ENCODE peak calls at places on chromosome 4, in seven cellular contexts. N is SIG-M5; X is heart right ventricle; Z is activated T-cell treated with anti-CD3 and anti-CD28 coated beads, Interleukin-2, amount 50 U/mL, for 72 hours; S is OCI-LY7; O is stimulated activated CD8-positive, alpha-beta memory T cell treated with anti-CD3 and anti-CD28 coated beads, Interleukin-2, amount 100 ng/mL, for 1 hour; U is astrocyte. E is an unnamed sample.

GRCh38 chr4:1683371-1683902 is 676 bp downstream of the FAM53A start:
- DNase-seq in N (no peak), S (no peak), X (peak), O (no peak), U (peak), Z (no peak), E (no peak)

GRCh38 chr4:111689731-111690130 is 455.5 kb upstream of the FAM241A start:
- DNase-seq in X (no peak), O (no peak), Z (no peak), U (peak), N (no peak), S (no peak), E (no peak)

GRCh38 chr4:147430111-147430510 is 50.8 kb upstream of the EDNRA start:
- DNase-seq in N (no peak), X (no peak), O (no peak), S (no peak), U (no peak), Z (no peak), E (no peak)

GRCh38 chr4:182042945-182043344 is 200.3 kb upstream of the TENM3 start:
- DNase-seq in O (no peak), U (no peak), Z (no peak), S (no peak), X (no peak), N (no peak), E (no peak)

GRCh38 chr4:149426461-149426860 is 389.2 kb downstream of the IQCM start:
- DNase-seq in X (no peak), O (no peak), S (no peak), U (peak), N (no peak), Z (no peak), E (no peak)

GRCh38 chr4:169345207-169345788 is 74.5 kb upstream of the SH3RF1 start:
- DNase-seq in O (no peak), Z (no peak), X (no peak), N (no peak), S (no peak), U (peak), E (no peak)

GRCh38 chr4:141860974-141861373 is 224.6 kb downstream of the IL15 start:
- DNase-seq in X (no peak), O (no peak), Z (no peak), U (no peak), N (no peak), S (no peak), E (no peak)

GRCh38 chr4:96638132-96638531 is 798.2 kb downstream of the PDHA2 start:
- DNase-seq in O (no peak), U (no peak), N (no peak), S (no peak), X (no peak), Z (no peak), E (no peak)

GRCh38 chr4:100016191-100016590 is 66.1 kb upstream of the H2AZ1 start:
- DNase-seq in O (no peak), S (no peak), N (no peak), U (no peak), Z (no peak), X (no peak), E (no peak)

GRCh38 chr4:48093949-48094550 is 40.0 kb downstream of the TXK start:
- DNase-seq in S (no peak), O (no peak), Z (peak), X (no peak), N (no peak), U (peak), E (no peak)

E was measured in HL-60.